ENCODE peak calls at places on chromosomes 7 and 10, in five cellular contexts. D is psoas muscle; R is SK-N-SH; N is CD4-positive, alpha-beta T cell; Q is aorta. H is an unnamed sample. For H3K9me3, the result is how much of the 10 kb centered on the place peaks cover.

GRCh38 chr10:17169807-17170206 is 31.7 kb downstream of the TRDMT1 start:
- DNase-seq in D (no peak), R (no peak), N (no peak), Q (no peak), H (no peak)

GRCh38 chr10:62058896-62059423 is 157.5 kb downstream of the ARID5B start:
- DNase-seq in D (no peak), R (no peak), N (no peak), Q (no peak), H (no peak)

GRCh38 chr10:18000601-18001000 is 48.9 kb downstream of the SLC39A12 start:
- DNase-seq in D (no peak), R (no peak), N (no peak), Q (no peak), H (no peak)

GRCh38 chr10:124367936-124368335 is 50.8 kb downstream of the OAT start:
- DNase-seq in D (no peak), R (no peak), N (no peak), Q (no peak), H (no peak)

GRCh38 chr7:46786221-46786951 is 795.5 kb downstream of the TNS3 start:
- DNase-seq in D (no peak), R (no peak), N (no peak), Q (no peak), H (no peak)

GRCh38 chr7:128172151-128172550 is 68.9 kb upstream of the LEP start:
- DNase-seq in D (no peak), R (no peak), N (no peak), Q (no peak), H (no peak)

GRCh38 chr7:85750454-85750949 is 563.6 kb upstream of the SEMA3D start:
- DNase-seq in D (no peak), R (peak), N (no peak), Q (no peak), H (no peak)

GRCh38 chr10:59847326-59847725 is 59.0 kb downstream of the CCDC6 start:
- DNase-seq in D (no peak), R (no peak), N (no peak), Q (no peak), H (no peak)

GRCh38 chr7:149209518-149210269 is 14.3 kb downstream of the ZNF282 start:
- DNase-seq in D (no peak), R (peak), N (peak), Q (no peak), H (peak)

GRCh38 chr10:132375116-132375794 is 21.7 kb upstream of the PWWP2B start:
- DNase-seq in D (peak), R (no peak), N (no peak), Q (peak), H (no peak)

GRCh38 chr7:79137942-79138341 is 315.5 kb downstream of the MAGI2 start:
- DNase-seq in D (no peak), R (no peak), N (no peak), Q (no peak), H (no peak)

GRCh38 chr7:1671876-1672451 is 1.9 kb downstream of the ELFN1 start:
- DNase-seq in D (peak), R (peak), N (no peak), Q (peak), H (no peak)

GRCh38 chr7:80806653-80807052 is 112.2 kb downstream of the SEMA3C start:
- DNase-seq in D (no peak), R (no peak), N (no peak), Q (no peak), H (no peak)

GRCh38 chr7:7768977-7769376 is 50.6 kb upstream of the RPA3 start:
- DNase-seq in D (no peak), R (peak), N (no peak), Q (no peak), H (no peak)

GRCh38 chr7:7426686-7427085 is 109.0 kb downstream of the COL28A1 start:
- DNase-seq in D (no peak), R (no peak), N (no peak), Q (no peak), H (no peak)

GRCh38 chr7:70761711-70762328 is 370.1 kb upstream of the GALNT17 start:
- DNase-seq in D (no peak), R (no peak), N (no peak), Q (no peak), H (no peak)

GRCh38 chr10:98316156-98316555 is 48.2 kb upstream of the LOXL4 start:
- DNase-seq in D (no peak), R (no peak), N (no peak), Q (no peak), H (no peak)

GRCh38 chr10:24552346-24553016 is 171.2 kb downstream of the ARHGAP21 start:
- DNase-seq in D (peak), R (peak), N (no peak), Q (no peak), H (no peak)

GRCh38 chr10:51228714-51229100 is 154.4 kb downstream of the PRKG1 start:
- DNase-seq in D (no peak), R (no peak), N (no peak), Q (no peak), H (no peak)

GRCh38 chr10:32367793-32368453 is 21.0 kb upstream of the EPC1 start:
- DNase-seq in D (peak), R (peak), N (peak), Q (peak), H (peak)

GRCh38 chr7:23468721-23469149 is 1.6 kb downstream of the IGF2BP3 start:
- DNase-seq in D (no peak), R (peak), N (no peak), Q (no peak), H (no peak)

GRCh38 chr7:36496576-36496975 is 106.9 kb downstream of the ANLN start:
- DNase-seq in D (no peak), R (no peak), N (no peak), Q (no peak), H (no peak)

GRCh38 chr7:131633342-131633843 is 77.0 kb upstream of the PODXL start:
- DNase-seq in D (no peak), R (no peak), N (no peak), Q (no peak), H (no peak)

GRCh38 chr7:131292141-131292905 is 35.4 kb upstream of the MKLN1 start:
- DNase-seq in D (no peak), R (no peak), N (no peak), Q (no peak), H (no peak)

GRCh38 chr10:93006435-93007039 is 54.1 kb upstream of the CYP26C1 start:
- DNase-seq in D (no peak), R (peak), N (no peak), Q (no peak), H (no peak)

GRCh38 chr10:5252177-5253037 is 55.8 kb downstream of the AKR1C4 start:
- DNase-seq in D (no peak), R (no peak), N (no peak), Q (no peak), H (no peak)

GRCh38 chr10:125149278-125150047 is 10.9 kb downstream of the CTBP2 start:
- DNase-seq in D (peak), R (no peak), N (no peak), Q (peak), H (no peak)

GRCh38 chr7:14639329-14639728 is 263.2 kb downstream of the DGKB start:
- DNase-seq in D (no peak), R (no peak), N (no peak), Q (no peak), H (no peak)

GRCh38 chr10:24783504-24783903 is 59.8 kb upstream of the ARHGAP21 start:
- DNase-seq in D (no peak), R (no peak), N (no peak), Q (no peak), H (no peak)

GRCh38 chr7:84370114-84370513 is 175.5 kb upstream of the SEMA3A start:
- DNase-seq in D (no peak), R (no peak), N (no peak), Q (no peak), H (no peak)

GRCh38 chr7:73904219-73905136 is 43.5 kb downstream of the TMEM270 start:
- DNase-seq in D (peak), R (peak), N (no peak), Q (peak), H (no peak)

GRCh38 chr10:71294091-71294561 is 24.9 kb upstream of the SLC29A3 start:
- DNase-seq in D (no peak), R (no peak), N (no peak), Q (no peak), H (no peak)

GRCh38 chr7:151665363-151665762 is 145.7 kb upstream of the RHEB start:
- DNase-seq in D (peak), R (no peak), N (no peak), Q (peak), H (no peak)

GRCh38 chr7:72032934-72033333 is 379.2 kb downstream of the CALN1 start:
- DNase-seq in D (no peak), R (no peak), N (no peak), Q (no peak), H (no peak)

GRCh38 chr7:106480616-106481031 is 180.3 kb downstream of the CCDC71L start:
- DNase-seq in D (no peak), R (no peak), N (no peak), Q (no peak), H (no peak)

GRCh38 chr10:21336476-21337170 is 188.9 kb downstream of the SKIDA1 start:
- DNase-seq in D (peak), R (no peak), N (no peak), Q (no peak), H (no peak)

GRCh38 chr7:142870147-142870559 is 15.3 kb downstream of the EPHB6 start:
- DNase-seq in D (no peak), R (no peak), N (no peak), Q (peak), H (no peak)

GRCh38 chr7:116616555-116617059 is 55.4 kb upstream of the MET start:
- DNase-seq in D (no peak), R (no peak), N (no peak), Q (no peak), H (no peak)

GRCh38 chr10:42680267-42680666 is 41.9 kb upstream of the ZNF33B start:
- DNase-seq in D (no peak), R (no peak), N (no peak), Q (no peak), H (no peak)

DNA sequence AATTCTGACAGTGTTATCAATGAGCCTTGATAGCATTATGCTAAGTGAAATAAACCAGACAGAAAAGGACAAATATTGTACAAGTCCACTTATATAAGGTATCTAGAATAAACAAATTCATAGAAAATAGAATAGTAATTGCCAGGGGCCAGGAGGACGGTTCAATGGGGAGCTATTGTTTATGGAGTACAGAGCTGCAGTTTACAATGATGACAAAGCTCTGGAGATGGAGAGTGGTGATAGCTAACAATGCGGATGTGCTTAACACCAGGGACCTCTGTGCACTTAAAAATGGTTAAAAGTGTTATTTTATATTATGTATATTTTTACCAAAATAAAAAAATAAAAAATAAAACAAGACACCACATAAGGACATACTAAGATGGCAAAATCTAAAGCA is 46.1 kb upstream of the ZNF33B start:
- DNase-seq in D (no peak), R (no peak), N (no peak), Q (no peak), H (no peak)
- H3K9me3 ChIP-seq in D (under half), R (under half), N (under half), Q (under half), H (under half)

DNA sequence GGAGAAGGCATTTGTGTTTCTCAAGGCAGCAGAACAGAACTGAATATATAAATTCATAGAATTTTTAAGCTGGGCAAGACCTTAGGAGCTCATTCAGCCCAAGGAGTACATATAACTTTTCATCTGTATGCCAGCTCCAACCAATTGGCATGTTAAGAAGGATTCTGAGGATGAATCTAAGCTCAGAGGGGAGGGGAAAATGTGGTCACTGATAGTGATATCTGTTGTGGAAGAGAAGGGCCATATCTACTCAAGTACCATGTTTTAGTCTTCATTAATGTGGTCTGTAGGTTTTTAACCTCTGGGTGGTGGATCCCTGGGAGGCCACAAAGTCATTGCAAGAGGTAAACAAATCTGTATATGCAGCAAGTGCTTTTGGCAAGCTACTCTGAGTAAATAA is 6.4 kb downstream of the CALD1 start:
- DNase-seq in D (no peak), R (no peak), N (no peak), Q (no peak), H (no peak)
- H3K9me3 ChIP-seq in D (under half), R (under half), N (under half), Q (under half), H (under half)

GRCh38 chr10:129799942-129800341 is 164.1 kb downstream of the EBF3 start:
- DNase-seq in D (no peak), R (no peak), N (no peak), Q (no peak), H (no peak)

GRCh38 chr10:129792864-129793263 is 171.2 kb downstream of the EBF3 start:
- DNase-seq in D (no peak), R (no peak), N (no peak), Q (peak), H (no peak)

GRCh38 chr10:129793479-129793878 is 170.6 kb downstream of the EBF3 start:
- DNase-seq in D (no peak), R (no peak), N (no peak), Q (no peak), H (no peak)

GRCh38 chr10:129794056-129794455 is 170.0 kb downstream of the EBF3 start:
- DNase-seq in D (no peak), R (no peak), N (no peak), Q (no peak), H (no peak)

DNA sequence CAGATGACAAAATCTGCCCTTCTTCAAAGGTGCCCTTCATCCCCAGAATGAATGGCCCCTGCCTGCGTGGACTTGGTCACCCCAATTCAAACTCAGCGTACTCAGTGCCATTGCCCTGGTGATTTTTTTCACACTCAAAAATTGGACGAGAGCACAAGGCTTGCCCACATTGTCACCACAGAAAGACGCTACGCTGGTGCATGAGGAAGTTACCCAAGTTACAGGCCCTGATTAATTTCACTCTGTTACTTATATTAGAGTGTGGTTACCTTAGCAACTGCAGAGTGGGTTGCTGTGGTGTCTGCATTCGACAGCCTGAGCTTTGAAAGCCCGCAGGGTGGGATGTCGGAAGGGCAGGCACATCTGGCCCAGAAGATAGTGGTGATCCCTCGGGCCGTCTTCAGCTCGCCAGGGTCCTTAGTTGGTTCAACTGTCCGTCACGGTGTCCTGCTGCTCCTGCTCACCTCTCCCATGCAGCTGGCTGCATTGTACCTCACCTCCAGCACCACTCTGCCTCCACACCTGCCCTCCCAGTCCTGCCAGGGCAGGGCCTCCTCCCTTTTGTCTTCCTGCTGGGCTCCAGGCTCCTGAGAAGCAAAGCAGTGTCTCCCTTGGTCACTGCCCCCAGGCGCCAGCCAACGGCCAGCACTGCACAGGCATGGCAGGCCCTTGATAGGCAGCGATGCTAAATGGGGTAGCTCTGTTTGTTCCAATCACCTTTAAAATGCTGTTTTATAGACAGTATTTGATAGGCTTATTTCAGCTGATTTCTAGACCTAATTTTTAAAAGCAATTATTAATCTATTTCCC is 167.3 kb downstream of the EBF3 start:
- DNase-seq in D (no peak), R (peak), N (no peak), Q (no peak), H (no peak)
- H3K9me3 ChIP-seq in D (under half), R (under half), N (under half), Q (under half), H (under half)

DNA sequence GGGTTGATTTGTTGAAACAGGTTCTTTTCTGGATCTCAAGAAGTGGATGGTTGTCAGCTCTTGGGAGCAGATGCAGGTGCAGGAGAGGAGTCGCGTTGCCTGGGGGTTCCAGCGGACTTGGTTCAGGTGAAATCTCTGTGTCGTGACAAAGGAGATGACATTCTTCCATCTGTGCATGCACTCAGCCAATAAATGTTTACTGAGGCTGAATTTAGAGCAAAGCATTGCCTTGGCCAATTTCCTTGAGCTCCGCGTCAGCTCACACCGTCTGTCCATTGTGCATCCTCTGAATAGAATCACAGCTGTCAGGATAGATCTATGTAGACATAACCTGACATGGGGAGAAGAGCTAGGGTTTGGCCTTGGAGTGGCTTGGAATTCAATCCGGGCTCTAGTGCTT is 343.7 kb downstream of the GLRX3 start:
- DNase-seq in D (no peak), R (no peak), N (no peak), Q (no peak), H (no peak)
- H3K9me3 ChIP-seq in D (under half), R (under half), N (under half), Q (under half), H (under half)

GRCh38 chr7:158138329-158138597 is 449.4 kb downstream of the PTPRN2 start:
- DNase-seq in D (no peak), R (no peak), N (no peak), Q (peak), H (no peak)
- H3K9me3 ChIP-seq in D (under half), R (under half), N (under half), Q (under half), H (under half)